ENCODE peak calls at places on chromosomes 2 and 18, in four cellular contexts. W, U, D and Z are unnamed samples.
A peak's percentile ranks its signal among the peaks of the same experiment; 100 is the strongest.

GRCh38 chr2:170292415-170292814 is 114.5 kb downstream of the MYO3B start:
- DNase-seq in W (no peak), D (no peak), U (no peak), Z (no peak)

GRCh38 chr2:151162185-151162584 is 99.5 kb downstream of the RBM43 start:
- DNase-seq in D (no peak), U (peak; percentile 28), W (no peak), Z (no peak)

GRCh38 chr18:26503382-26503781 is 45.0 kb downstream of the KCTD1 start:
- DNase-seq in D (no peak), W (no peak), U (no peak), Z (no peak)

GRCh38 chr2:195587966-195588365 is 69.1 kb upstream of the SLC39A10 start:
- DNase-seq in W (no peak), U (no peak), D (no peak), Z (no peak)

GRCh38 chr2:150480241-150480640 is 7.2 kb downstream of the RND3 start:
- DNase-seq in U (no peak), D (peak; percentile 34), W (no peak), Z (no peak)

GRCh38 chr2:235716875-235717496 is 223.1 kb downstream of the AGAP1 start:
- DNase-seq in D (no peak), W (no peak), U (no peak), Z (no peak)

GRCh38 chr18:38025433-38026038 is 459.9 kb upstream of the CELF4 start:
- DNase-seq in U (no peak), D (no peak), W (no peak), Z (no peak)

GRCh38 chr18:8895987-8896619 is 190.7 kb downstream of the MTCL1 start:
- DNase-seq in U (peak; percentile 78), D (no peak), W (no peak), Z (no peak)

GRCh38 chr2:158967114-158967730 is 1.2 kb upstream of the TANC1 start:
- DNase-seq in D (no peak), U (no peak), W (no peak), Z (no peak)

GRCh38 chr2:234691226-234691600 is 194.3 kb upstream of the ARL4C start:
- DNase-seq in W (no peak), D (no peak), U (no peak), Z (no peak)

GRCh38 chr2:218257390-218257981 is 3.3 kb upstream of the GPBAR1 start:
- DNase-seq in U (no peak), W (peak; percentile 88), D (no peak), Z (peak; percentile 93)

GRCh38 chr2:24816884-24817283 is 23.7 kb downstream of the CENPO start:
- DNase-seq in W (no peak), D (no peak), U (no peak), Z (no peak)

GRCh38 chr18:61589724-61590065 is 256.5 kb downstream of the CDH20 start:
- DNase-seq in D (no peak), W (no peak), U (no peak), Z (no peak)

GRCh38 chr2:105454801-105455485 is 56.1 kb upstream of the FHL2 start:
- DNase-seq in U (peak; percentile 88), D (peak; percentile 52), W (peak; percentile 51), Z (peak; percentile 76)

GRCh38 chr2:177334940-177335543 is 57.5 kb upstream of the AGPS start:
- DNase-seq in U (no peak), D (no peak), W (peak; percentile 77), Z (peak; percentile 85)

GRCh38 chr2:48588745-48589144 is 28.9 kb upstream of the GTF2A1L start:
- DNase-seq in U (no peak), W (no peak), D (no peak), Z (no peak)

GRCh38 chr2:172086349-172087190 is 1.3 kb downstream of the DLX1 start:
- DNase-seq in W (peak; percentile 42), D (no peak), U (no peak), Z (no peak)

GRCh38 chr2:70918016-70918415 is 17.7 kb upstream of the ATP6V1B1 start:
- DNase-seq in U (no peak), W (no peak), D (no peak), Z (no peak)

GRCh38 chr18:70421471-70421870 is 132.6 kb downstream of the SOCS6 start:
- DNase-seq in D (no peak), W (no peak), U (no peak), Z (no peak)

GRCh38 chr2:101410716-101411115 is 23.4 kb upstream of the CREG2 start:
- DNase-seq in W (no peak), U (no peak), D (no peak), Z (no peak)

GRCh38 chr18:74899554-74899953 is 301.9 kb downstream of the ZNF407 start:
- DNase-seq in D (peak; percentile 40), U (no peak), W (no peak), Z (peak; percentile 45)

GRCh38 chr2:72851333-72851732 is 25.5 kb upstream of the EXOC6B start:
- DNase-seq in W (no peak), U (no peak), D (no peak), Z (no peak)

GRCh38 chr2:219125225-219125885 is 35.3 kb downstream of the NHEJ1 start:
- DNase-seq in W (no peak), U (peak; percentile 49), D (peak; percentile 29), Z (no peak)

GRCh38 chr2:46812381-46813024 is 103.1 kb downstream of the MCFD2 start:
- DNase-seq in U (peak; percentile 87), W (no peak), D (no peak), Z (no peak)

GRCh38 chr2:178905266-178905665 is 98.0 kb upstream of the TTN start:
- DNase-seq in U (no peak), D (no peak), W (no peak), Z (no peak)

GRCh38 chr2:226794077-226794670 is 5.4 kb downstream of the IRS1 start:
- DNase-seq in W (no peak), U (no peak), D (no peak), Z (no peak)

GRCh38 chr2:53859354-53860159 is at the start of gene GPR75:
- DNase-seq in D (peak; percentile 35), U (no peak), W (no peak), Z (no peak)

GRCh38 chr2:113084249-113085000 is 16.7 kb downstream of the IL1F10 start:
- DNase-seq in D (no peak), W (peak; percentile 40), U (no peak), Z (peak; percentile 65)

GRCh38 chr2:10487144-10488104 is 39.3 kb upstream of the ODC1 start:
- DNase-seq in W (no peak), U (no peak), D (peak; percentile 67), Z (no peak)

GRCh38 chr2:88603146-88603545 is 24.1 kb downstream of the EIF2AK3 start:
- DNase-seq in W (no peak), D (no peak), U (no peak), Z (no peak)

GRCh38 chr2:12274591-12274990 is 442.1 kb upstream of the TRIB2 start:
- DNase-seq in D (no peak), W (no peak), U (no peak), Z (no peak)

GRCh38 chr18:43067570-43067969 is 47.9 kb downstream of the RIT2 start:
- DNase-seq in D (no peak), U (no peak), W (no peak), Z (no peak)